ENCODE peak calls at places on chromosomes 11 and 22, in eight cellular contexts. G is fibroblast of mammary gland, K is A549, H is foreskin fibroblast, D is foreskin keratinocyte, Q is NB4, B is mesenchymal stem cell, S is GM10248. A is an unnamed sample.

GRCh38 chr11:95154514-95154913 is 64.9 kb downstream of the ENDOD1 start:
- DNase-seq in Q (peak), S (peak), D (no peak), K (peak), B (peak), H (peak), G (peak), A (peak)

GRCh38 chr11:64546600-64546999 is 44.4 kb upstream of the SLC22A12 start:
- DNase-seq in B (no peak), G (no peak), S (no peak), H (no peak), Q (no peak), D (no peak), K (no peak), A (no peak)

GRCh38 chr22:34992672-34993071 is 73.3 kb upstream of the ISX start:
- DNase-seq in G (no peak), Q (no peak), S (no peak), B (no peak), D (no peak), K (no peak), H (no peak), A (no peak)

GRCh38 chr11:106468091-106468490 is 390.6 kb downstream of the AASDHPPT start:
- DNase-seq in K (no peak), H (peak), B (peak), G (peak), S (no peak), D (no peak), Q (no peak), A (no peak)

GRCh38 chr11:77770629-77771028 is 49.9 kb downstream of the RSF1 start:
- DNase-seq in K (no peak), H (no peak), S (no peak), B (no peak), D (no peak), Q (no peak), G (no peak), A (no peak)

GRCh38 chr22:25663654-25664053 is 78.3 kb upstream of the MYO18B start:
- DNase-seq in K (no peak), D (no peak), H (no peak), Q (no peak), G (no peak), S (no peak), B (no peak), A (no peak)

GRCh38 chr22:41564563-41564962 is 3.8 kb downstream of the CSDC2 start:
- DNase-seq in S (no peak), K (no peak), H (peak), Q (no peak), D (no peak), B (peak), G (peak), A (no peak)

GRCh38 chr11:70894566-70894965 is 357.8 kb downstream of the SHANK2 start:
- DNase-seq in B (no peak), S (no peak), K (no peak), D (no peak), Q (no peak), G (no peak), H (no peak), A (no peak)

GRCh38 chr11:27694992-27695391 is 5.3 kb downstream of the BDNF start:
- DNase-seq in K (peak), Q (peak), S (no peak), H (no peak), D (no peak), G (peak), B (no peak), A (no peak)

GRCh38 chr11:94469416-94469815 is 24.2 kb downstream of the MRE11 start:
- DNase-seq in D (no peak), G (no peak), Q (no peak), S (peak), K (no peak), B (no peak), H (no peak), A (no peak)

GRCh38 chr11:118619444-118620205 is 12.2 kb downstream of the PHLDB1 start:
- DNase-seq in K (peak), Q (peak), B (peak), D (peak), H (peak), G (peak), S (no peak), A (peak)

GRCh38 chr11:109123811-109124787 is 297.9 kb upstream of the C11orf87 start:
- DNase-seq in G (peak), K (no peak), H (peak), D (no peak), S (no peak), B (no peak), Q (no peak), A (peak)

GRCh38 chr11:22711212-22711770 is 44.9 kb downstream of the GAS2 start:
- DNase-seq in B (no peak), G (no peak), D (peak), S (no peak), H (no peak), Q (no peak), K (no peak), A (no peak)

GRCh38 chr11:119942583-119943338 is 195.2 kb downstream of the TRIM29 start:
- DNase-seq in S (no peak), B (peak), H (peak), Q (no peak), K (no peak), G (peak), D (no peak), A (no peak)

A was measured in AG08395.